ENCODE peak calls at places on chromosomes 4 and X, in ten cellular contexts. One of them, this sample, is unnamed.

GRCh38 chr4:147777456-147778091 is 45.7 kb downstream of the ARHGAP10 start:
- DNase-seq in DND-41: no peak
- DNase-seq in AG04449: no peak
- DNase-seq in adrenal gland: no peak
- DNase-seq in nephron progenitor cell: no peak
- DNase-seq in cardiac muscle cell: no peak
- DNase-seq in neural crest cell: no peak
- DNase-seq in retinal pigment epithelial cell: no peak
- DNase-seq in progenitor cell of endocrine pancreas: no peak
- DNase-seq in tibial nerve: no peak
- DNase-seq in this sample: no peak

GRCh38 chr4:175823015-175823741 is 11.1 kb upstream of the GPM6A start:
- DNase-seq in neural crest cell: no peak
- DNase-seq in progenitor cell of endocrine pancreas: no peak
- DNase-seq in cardiac muscle cell: no peak
- DNase-seq in nephron progenitor cell: no peak
- DNase-seq in adrenal gland: no peak
- DNase-seq in tibial nerve: no peak
- DNase-seq in retinal pigment epithelial cell: no peak
- DNase-seq in AG04449: no peak
- DNase-seq in DND-41: no peak
- DNase-seq in this sample: no peak

GRCh38 chr4:54683616-54684346 is 26.0 kb downstream of the KIT start:
- DNase-seq in progenitor cell of endocrine pancreas: no peak
- DNase-seq in adrenal gland: no peak
- DNase-seq in DND-41: peak; percentile 15
- DNase-seq in cardiac muscle cell: peak; percentile 22
- DNase-seq in tibial nerve: no peak
- DNase-seq in neural crest cell: no peak
- DNase-seq in retinal pigment epithelial cell: no peak
- DNase-seq in AG04449: no peak
- DNase-seq in nephron progenitor cell: no peak
- DNase-seq in this sample: peak; percentile 54

GRCh38 chr4:100823066-100823992 is 305.5 kb upstream of the EMCN start:
- DNase-seq in cardiac muscle cell: peak; percentile 9
- DNase-seq in tibial nerve: no peak
- DNase-seq in adrenal gland: no peak
- DNase-seq in neural crest cell: no peak
- DNase-seq in DND-41: no peak
- DNase-seq in nephron progenitor cell: no peak
- DNase-seq in progenitor cell of endocrine pancreas: no peak
- DNase-seq in AG04449: no peak
- DNase-seq in retinal pigment epithelial cell: peak; percentile 30
- DNase-seq in this sample: no peak

GRCh38 chr4:175373031-175373430 is 439.0 kb downstream of the GPM6A start:
- DNase-seq in retinal pigment epithelial cell: no peak
- DNase-seq in tibial nerve: no peak
- DNase-seq in neural crest cell: no peak
- DNase-seq in cardiac muscle cell: no peak
- DNase-seq in progenitor cell of endocrine pancreas: no peak
- DNase-seq in AG04449: no peak
- DNase-seq in nephron progenitor cell: no peak
- DNase-seq in DND-41: no peak
- DNase-seq in adrenal gland: no peak
- DNase-seq in this sample: no peak

GRCh38 chr4:107814758-107815552 is 9.8 kb upstream of the SGMS2 start:
- DNase-seq in neural crest cell: no peak
- DNase-seq in AG04449: no peak
- DNase-seq in retinal pigment epithelial cell: no peak
- DNase-seq in tibial nerve: no peak
- DNase-seq in DND-41: no peak
- DNase-seq in progenitor cell of endocrine pancreas: no peak
- DNase-seq in cardiac muscle cell: no peak
- DNase-seq in adrenal gland: no peak
- DNase-seq in nephron progenitor cell: no peak
- DNase-seq in this sample: no peak

GRCh38 chr4:25694466-25694865 is 38.8 kb downstream of the SLC34A2 start:
- DNase-seq in neural crest cell: no peak
- DNase-seq in nephron progenitor cell: no peak
- DNase-seq in DND-41: no peak
- DNase-seq in cardiac muscle cell: no peak
- DNase-seq in progenitor cell of endocrine pancreas: no peak
- DNase-seq in retinal pigment epithelial cell: no peak
- DNase-seq in tibial nerve: no peak
- DNase-seq in AG04449: no peak
- DNase-seq in adrenal gland: no peak
- DNase-seq in this sample: no peak

GRCh38 chr4:26050671-26051070 is 136.7 kb downstream of the SMIM20 start:
- DNase-seq in retinal pigment epithelial cell: no peak
- DNase-seq in AG04449: no peak
- DNase-seq in progenitor cell of endocrine pancreas: no peak
- DNase-seq in cardiac muscle cell: no peak
- DNase-seq in tibial nerve: no peak
- DNase-seq in neural crest cell: no peak
- DNase-seq in adrenal gland: no peak
- DNase-seq in nephron progenitor cell: no peak
- DNase-seq in DND-41: no peak
- DNase-seq in this sample: no peak

GRCh38 chr4:40749717-40750460 is at the start of gene NSUN7:
- DNase-seq in retinal pigment epithelial cell: no peak
- DNase-seq in progenitor cell of endocrine pancreas: peak; percentile 82
- DNase-seq in adrenal gland: peak; percentile 56
- DNase-seq in tibial nerve: no peak
- DNase-seq in AG04449: no peak
- DNase-seq in cardiac muscle cell: peak; percentile 79
- DNase-seq in neural crest cell: peak; percentile 63
- DNase-seq in nephron progenitor cell: peak; percentile 79
- DNase-seq in DND-41: no peak
- DNase-seq in this sample: peak; percentile 48

GRCh38 chrX:30308263-30309138 is 689 bp downstream of the NR0B1 start:
- DNase-seq in tibial nerve: no peak
- DNase-seq in progenitor cell of endocrine pancreas: peak; percentile 17
- DNase-seq in cardiac muscle cell: peak; percentile 51
- DNase-seq in retinal pigment epithelial cell: no peak
- DNase-seq in nephron progenitor cell: peak; percentile 36
- DNase-seq in AG04449: no peak
- DNase-seq in neural crest cell: peak; percentile 9
- DNase-seq in DND-41: no peak
- DNase-seq in adrenal gland: peak; percentile 76
- DNase-seq in this sample: no peak

GRCh38 chr4:38314663-38315062 is 349.3 kb upstream of the KLF3 start:
- DNase-seq in cardiac muscle cell: no peak
- DNase-seq in tibial nerve: no peak
- DNase-seq in neural crest cell: no peak
- DNase-seq in retinal pigment epithelial cell: no peak
- DNase-seq in nephron progenitor cell: no peak
- DNase-seq in adrenal gland: no peak
- DNase-seq in AG04449: no peak
- DNase-seq in progenitor cell of endocrine pancreas: no peak
- DNase-seq in DND-41: no peak
- DNase-seq in this sample: no peak

GRCh38 chr4:82721819-82722423 is 76.7 kb downstream of the SCD5 start:
- DNase-seq in nephron progenitor cell: peak; percentile 16
- DNase-seq in progenitor cell of endocrine pancreas: no peak
- DNase-seq in AG04449: no peak
- DNase-seq in retinal pigment epithelial cell: no peak
- DNase-seq in neural crest cell: no peak
- DNase-seq in adrenal gland: peak; percentile 53
- DNase-seq in cardiac muscle cell: peak; percentile 29
- DNase-seq in DND-41: peak; percentile 56
- DNase-seq in tibial nerve: no peak
- DNase-seq in this sample: no peak

GRCh38 chr4:109816082-109816442 is 500 bp downstream of the GAR1 start:
- DNase-seq in neural crest cell: no peak
- DNase-seq in adrenal gland: no peak
- DNase-seq in tibial nerve: no peak
- DNase-seq in AG04449: no peak
- DNase-seq in nephron progenitor cell: peak; percentile 35
- DNase-seq in DND-41: peak; percentile 62
- DNase-seq in retinal pigment epithelial cell: no peak
- DNase-seq in progenitor cell of endocrine pancreas: no peak
- DNase-seq in cardiac muscle cell: no peak
- DNase-seq in this sample: no peak

GRCh38 chrX:30659421-30659820 is 6.2 kb downstream of the GK start:
- DNase-seq in cardiac muscle cell: no peak
- DNase-seq in tibial nerve: no peak
- DNase-seq in adrenal gland: no peak
- DNase-seq in AG04449: peak; percentile 90
- DNase-seq in nephron progenitor cell: no peak
- DNase-seq in retinal pigment epithelial cell: no peak
- DNase-seq in progenitor cell of endocrine pancreas: no peak
- DNase-seq in neural crest cell: no peak
- DNase-seq in DND-41: no peak
- DNase-seq in this sample: no peak

GRCh38 chr4:159398236-159398638 is 295.4 kb downstream of the RAPGEF2 start:
- DNase-seq in tibial nerve: no peak
- DNase-seq in cardiac muscle cell: no peak
- DNase-seq in DND-41: no peak
- DNase-seq in nephron progenitor cell: no peak
- DNase-seq in retinal pigment epithelial cell: no peak
- DNase-seq in neural crest cell: no peak
- DNase-seq in AG04449: no peak
- DNase-seq in adrenal gland: no peak
- DNase-seq in progenitor cell of endocrine pancreas: no peak
- DNase-seq in this sample: no peak
- TF ChIP-seq CTCF in tibial nerve: no peak
- TF ChIP-seq CTCF in cardiac muscle cell: no peak
- TF ChIP-seq CTCF in DND-41: no peak
- TF ChIP-seq CTCF in nephron progenitor cell: no peak
- TF ChIP-seq CTCF in retinal pigment epithelial cell: no peak
- TF ChIP-seq CTCF in neural crest cell: no peak
- TF ChIP-seq CTCF in AG04449: no peak
- TF ChIP-seq CTCF in adrenal gland: no peak
- TF ChIP-seq CTCF in progenitor cell of endocrine pancreas: no peak
- TF ChIP-seq CTCF in this sample: no peak

GRCh38 chrX:131818297-131818936 is 204.7 kb upstream of the STK26 start:
- DNase-seq in cardiac muscle cell: no peak
- DNase-seq in progenitor cell of endocrine pancreas: no peak
- DNase-seq in nephron progenitor cell: no peak
- DNase-seq in tibial nerve: no peak
- DNase-seq in AG04449: no peak
- DNase-seq in adrenal gland: no peak
- DNase-seq in DND-41: no peak
- DNase-seq in retinal pigment epithelial cell: no peak
- DNase-seq in neural crest cell: no peak
- DNase-seq in this sample: no peak

GRCh38 chrX:131816551-131817136 is 206.5 kb upstream of the STK26 start:
- DNase-seq in adrenal gland: peak; percentile 72
- DNase-seq in DND-41: peak; percentile 41
- DNase-seq in tibial nerve: no peak
- DNase-seq in neural crest cell: no peak
- DNase-seq in progenitor cell of endocrine pancreas: no peak
- DNase-seq in AG04449: no peak
- DNase-seq in cardiac muscle cell: no peak
- DNase-seq in nephron progenitor cell: no peak
- DNase-seq in retinal pigment epithelial cell: no peak
- DNase-seq in this sample: peak; percentile 85

DNA sequence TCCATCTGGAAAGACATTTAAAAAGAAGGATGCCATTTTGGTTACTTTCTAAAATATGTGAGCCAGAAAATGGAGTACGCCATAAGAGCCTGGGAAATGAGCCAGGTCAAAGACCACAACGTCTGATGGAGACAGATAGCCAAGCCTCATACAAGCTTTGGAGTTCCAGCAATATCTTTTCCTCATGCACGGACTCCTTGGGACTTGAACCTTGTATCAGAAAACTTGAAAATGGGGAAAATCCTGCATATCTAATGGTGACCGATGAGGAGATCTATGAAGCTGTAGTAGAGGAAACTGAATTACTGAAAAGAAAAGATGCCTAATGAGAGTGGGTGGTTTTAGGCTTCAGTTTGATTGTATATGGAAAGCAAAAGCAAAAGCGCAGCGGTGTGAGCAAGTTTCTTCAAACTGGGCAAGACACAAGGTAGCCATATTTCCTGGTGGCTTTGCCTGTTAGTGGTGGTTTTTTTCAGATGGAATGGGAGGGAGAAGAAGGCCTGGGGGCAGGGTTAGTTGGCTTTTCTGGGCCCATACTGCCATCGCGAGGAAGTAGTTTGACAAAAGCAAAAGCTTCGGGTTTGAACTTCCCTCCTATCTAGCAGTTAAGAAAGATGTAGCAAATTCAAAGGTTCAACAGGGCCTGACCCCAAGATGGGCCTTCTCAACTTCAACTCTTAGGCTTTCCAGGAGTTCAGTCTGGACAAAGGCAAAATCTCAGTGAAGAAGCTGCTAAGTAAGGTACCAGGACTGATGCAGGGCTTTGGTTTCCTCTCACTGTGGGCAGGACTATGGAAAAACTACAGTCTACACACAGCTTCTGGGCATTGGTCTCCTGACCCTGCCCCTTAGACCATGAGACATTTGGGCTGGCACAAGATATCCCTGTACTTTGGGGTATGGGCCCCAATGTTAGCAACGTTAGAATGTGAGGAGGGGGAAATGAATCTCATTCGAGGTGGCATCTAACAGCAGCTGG is 210.0 kb upstream of the STK26 start:
- DNase-seq in nephron progenitor cell: no peak
- DNase-seq in cardiac muscle cell: no peak
- DNase-seq in AG04449: no peak
- DNase-seq in DND-41: peak; percentile 56
- DNase-seq in tibial nerve: no peak
- DNase-seq in progenitor cell of endocrine pancreas: no peak
- DNase-seq in adrenal gland: peak; percentile 80
- DNase-seq in neural crest cell: no peak
- DNase-seq in retinal pigment epithelial cell: no peak
- DNase-seq in this sample: peak; percentile 72
- TF ChIP-seq CTCF in nephron progenitor cell: no peak
- TF ChIP-seq CTCF in cardiac muscle cell: no peak
- TF ChIP-seq CTCF in AG04449: no peak
- TF ChIP-seq CTCF in DND-41: no peak
- TF ChIP-seq CTCF in tibial nerve: peak; percentile 70
- TF ChIP-seq CTCF in progenitor cell of endocrine pancreas: no peak
- TF ChIP-seq CTCF in adrenal gland: peak; percentile 56
- TF ChIP-seq CTCF in neural crest cell: no peak
- TF ChIP-seq CTCF in retinal pigment epithelial cell: peak; percentile 19
- TF ChIP-seq CTCF in this sample: peak; percentile 65

GRCh38 chrX:71068052-71068918 is at the start of gene SNX12:
- DNase-seq in adrenal gland: peak; percentile 95
- DNase-seq in tibial nerve: peak; percentile 78
- DNase-seq in nephron progenitor cell: peak; percentile 77
- DNase-seq in AG04449: peak; percentile 67
- DNase-seq in DND-41: peak; percentile 94
- DNase-seq in cardiac muscle cell: peak; percentile 90
- DNase-seq in retinal pigment epithelial cell: peak; percentile 87
- DNase-seq in neural crest cell: peak; percentile 69
- DNase-seq in progenitor cell of endocrine pancreas: peak; percentile 70
- DNase-seq in this sample: peak; percentile 89
- TF ChIP-seq CTCF in adrenal gland: no peak
- TF ChIP-seq CTCF in tibial nerve: peak; percentile 95
- TF ChIP-seq CTCF in nephron progenitor cell: no peak
- TF ChIP-seq CTCF in AG04449: no peak
- TF ChIP-seq CTCF in DND-41: no peak
- TF ChIP-seq CTCF in cardiac muscle cell: no peak
- TF ChIP-seq CTCF in retinal pigment epithelial cell: no peak
- TF ChIP-seq CTCF in neural crest cell: no peak
- TF ChIP-seq CTCF in progenitor cell of endocrine pancreas: no peak
- TF ChIP-seq CTCF in this sample: no peak

DNA sequence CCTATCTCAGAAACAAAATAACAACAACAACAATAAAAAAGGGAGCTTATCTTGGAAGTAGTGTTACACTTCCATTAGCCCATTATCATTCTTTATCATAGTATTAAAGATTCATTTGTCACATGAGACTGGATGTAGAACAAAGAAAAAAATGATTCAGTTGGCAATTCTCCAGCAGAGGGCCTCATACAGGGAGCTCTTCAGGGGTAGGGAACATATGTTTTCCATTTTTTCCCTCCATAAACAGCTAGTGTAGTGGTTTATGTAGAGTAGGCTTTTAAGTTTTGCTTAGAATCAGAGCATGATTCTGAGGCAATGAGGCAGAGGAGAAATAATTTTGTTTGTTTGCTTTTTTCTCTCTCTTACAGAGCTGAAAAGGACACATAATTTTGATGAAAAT is 5.8 kb downstream of the CPE start:
- DNase-seq in cardiac muscle cell: no peak
- DNase-seq in adrenal gland: no peak
- DNase-seq in AG04449: no peak
- DNase-seq in nephron progenitor cell: no peak
- DNase-seq in retinal pigment epithelial cell: no peak
- DNase-seq in neural crest cell: no peak
- DNase-seq in DND-41: no peak
- DNase-seq in progenitor cell of endocrine pancreas: no peak
- DNase-seq in tibial nerve: no peak
- DNase-seq in this sample: no peak
- TF ChIP-seq CTCF in cardiac muscle cell: no peak
- TF ChIP-seq CTCF in adrenal gland: no peak
- TF ChIP-seq CTCF in AG04449: no peak
- TF ChIP-seq CTCF in nephron progenitor cell: no peak
- TF ChIP-seq CTCF in retinal pigment epithelial cell: no peak
- TF ChIP-seq CTCF in neural crest cell: peak; percentile 52
- TF ChIP-seq CTCF in DND-41: no peak
- TF ChIP-seq CTCF in progenitor cell of endocrine pancreas: peak; percentile 50
- TF ChIP-seq CTCF in tibial nerve: no peak
- TF ChIP-seq CTCF in this sample: no peak